ENCODE peak calls at places on chromosomes 16 and 17, in five cellular contexts. C is sigmoid colon, P is tibial nerve, I is suprapubic skin, U is right lobe of liver. E is an unnamed sample.

GRCh38 chr17:46212634-46213435 is 19.6 kb upstream of the KANSL1 start:
- DNase-seq in C (peak; percentile 81), P (peak; percentile 87), I (no peak), U (no peak), E (no peak)

GRCh38 chr17:34884597-34884996 is 76.7 kb downstream of the CCT6B start:
- DNase-seq in C (no peak), P (no peak), I (no peak), U (no peak), E (no peak)

GRCh38 chr16:65068151-65068740 is 53.6 kb downstream of the CDH11 start:
- DNase-seq in C (no peak), P (peak; percentile 24), I (no peak), U (no peak), E (no peak)

GRCh38 chr16:50400967-50401348 is 32.2 kb upstream of the BRD7 start:
- DNase-seq in C (no peak), P (no peak), I (no peak), U (no peak), E (no peak)

GRCh38 chr16:86520317-86521210 is 10.2 kb downstream of the FOXF1 start:
- DNase-seq in C (peak; percentile 74), P (no peak), I (no peak), U (no peak), E (no peak)

GRCh38 chr17:7440113-7440822 is 956 bp downstream of the FGF11 start:
- DNase-seq in C (peak; percentile 80), P (no peak), I (peak; percentile 85), U (peak; percentile 69), E (no peak)

GRCh38 chr16:28105954-28106353 is 42.4 kb upstream of the GSG1L start:
- DNase-seq in C (no peak), P (no peak), I (peak; percentile 13), U (no peak), E (no peak)

GRCh38 chr17:56528636-56529170 is 64.8 kb upstream of the NOG start:
- DNase-seq in C (no peak), P (no peak), I (no peak), U (no peak), E (no peak)

GRCh38 chr17:979539-980405 is at the start of gene NXN:
- DNase-seq in C (peak; percentile 94), P (peak; percentile 74), I (peak; percentile 87), U (peak; percentile 94), E (peak; percentile 18)

GRCh38 chr16:30030841-30031413 is at the start of gene TLCD3B:
- DNase-seq in C (no peak), P (no peak), I (no peak), U (no peak), E (no peak)

GRCh38 chr17:82734987-82735866 is at the start of gene FN3K:
- DNase-seq in C (peak; percentile 92), P (peak; percentile 31), I (peak; percentile 78), U (peak; percentile 73), E (no peak)

GRCh38 chr16:79661578-79661977 is 61.0 kb upstream of the MAF start:
- DNase-seq in C (no peak), P (no peak), I (no peak), U (no peak), E (no peak)
- H3K4me3 ChIP-seq in C (no peak overlapping the region), P (no peak overlapping the region), I (no peak overlapping the region), U (no peak overlapping the region), E (no peak overlapping the region)

DNA sequence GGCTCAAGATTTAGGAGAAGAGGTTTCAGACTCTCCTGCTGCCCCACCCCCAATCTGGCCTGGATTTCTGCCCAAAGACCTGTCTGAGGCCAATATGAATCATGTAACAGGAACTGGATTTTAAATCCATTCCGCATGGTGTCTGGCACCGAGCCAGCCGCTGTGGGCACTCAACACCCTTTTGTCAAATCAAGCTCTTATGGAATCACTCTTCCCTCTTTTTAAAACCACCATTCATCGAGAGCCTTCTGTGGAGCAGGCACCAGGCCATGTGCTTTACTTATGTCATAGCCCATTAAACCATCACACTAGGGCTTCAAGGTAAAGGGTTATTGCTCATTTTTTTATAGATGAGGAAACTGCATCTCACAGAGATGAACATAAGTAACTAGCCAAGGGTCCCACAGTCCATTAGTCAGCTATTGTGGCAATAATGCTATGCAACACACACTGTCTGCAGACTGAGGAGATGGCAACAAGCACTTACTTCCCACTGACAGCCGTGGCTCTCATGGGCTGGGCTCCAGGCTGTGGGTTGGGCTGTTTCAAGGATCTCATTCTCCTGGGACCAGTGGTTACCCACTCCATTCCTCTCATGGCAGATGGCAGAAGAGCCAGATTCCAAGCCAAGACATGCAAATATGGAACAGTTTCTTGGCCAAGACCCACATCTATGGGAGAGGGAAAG is 93.6 kb downstream of the WSCD1 start:
- DNase-seq in C (no peak), P (no peak), I (no peak), U (no peak), E (no peak)
- TF ChIP-seq POLR2A in C (no peak), P (no peak), I (no peak), U (no peak), E (no peak)

GRCh38 chr16:11668590-11669379 is 530 bp downstream of the SNN start:
- DNase-seq in C (no peak), P (no peak), I (no peak), U (peak; percentile 40), E (no peak)
- H3K4me3 ChIP-seq in C (peak overlapping the region; percentile 99), P (peak overlapping the region; percentile 83), I (peak overlapping the region; percentile 95), U (peak overlapping the region; percentile 61), E (peak overlapping the region; percentile 83)

GRCh38 chr17:27647755-27648154 is 16.8 kb downstream of the LGALS9 start:
- DNase-seq in C (no peak), P (no peak), I (no peak), U (no peak), E (no peak)

GRCh38 chr17:27646232-27646631 is 15.2 kb downstream of the LGALS9 start:
- DNase-seq in C (no peak), P (no peak), I (no peak), U (no peak), E (no peak)

GRCh38 chr17:27640790-27641189 is 9.8 kb downstream of the LGALS9 start:
- DNase-seq in C (no peak), P (no peak), I (no peak), U (no peak), E (no peak)

GRCh38 chr17:27649929-27650328 is 18.9 kb downstream of the LGALS9 start:
- DNase-seq in C (peak; percentile 75), P (peak; percentile 30), I (no peak), U (peak; percentile 38), E (no peak)

DNA sequence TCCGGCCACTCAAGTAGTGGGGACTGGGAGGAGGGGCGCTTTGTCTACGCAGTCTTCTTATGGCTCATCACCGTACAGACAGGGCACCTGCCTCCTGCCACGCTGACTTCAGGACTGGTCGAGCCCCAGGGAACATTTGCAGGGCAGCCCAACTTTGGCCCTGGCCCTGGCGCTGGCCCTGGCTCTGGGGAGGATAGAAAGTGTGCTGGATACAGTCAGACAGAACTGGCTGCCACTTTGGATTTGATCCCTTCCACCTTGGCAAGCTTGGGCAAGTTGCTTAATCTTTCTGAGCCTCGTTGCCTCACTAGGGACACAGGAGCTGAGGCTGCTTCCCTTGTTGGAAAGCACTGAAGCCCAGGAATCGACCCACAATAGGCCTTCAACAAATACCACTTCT is 13.6 kb downstream of the LGALS9 start:
- DNase-seq in C (no peak), P (peak; percentile 47), I (no peak), U (no peak), E (no peak)
- TF ChIP-seq POLR2A in C (no peak), P (no peak), I (no peak), U (no peak), E (no peak)

DNA sequence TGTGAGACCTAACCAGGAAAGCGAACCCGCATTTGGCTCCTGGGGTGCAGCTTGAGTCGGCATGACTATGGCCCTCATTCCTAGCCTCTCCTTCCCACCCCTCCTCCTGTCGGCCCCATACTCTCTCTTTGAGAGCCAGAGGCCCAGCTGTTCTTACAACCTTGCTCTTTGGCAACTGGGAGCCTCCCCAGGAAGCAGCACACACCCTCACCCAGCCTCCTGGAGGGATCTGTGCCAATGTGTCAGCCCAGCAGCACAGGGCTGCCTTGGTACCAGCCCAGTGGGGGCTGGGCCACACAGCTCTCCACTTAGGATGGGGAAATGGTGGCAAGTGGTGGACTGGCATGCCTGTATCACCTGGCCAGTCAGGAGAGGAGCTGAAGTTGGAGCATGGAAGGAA is 70.3 kb upstream of the LGALS9 start:
- DNase-seq in C (no peak), P (no peak), I (no peak), U (no peak), E (no peak)
- H3K4me3 ChIP-seq in C (no peak overlapping the region), P (no peak overlapping the region), I (no peak overlapping the region), U (no peak overlapping the region), E (peak overlapping the region; percentile 44)

E was measured in esophagus squamous epithelium.